ENCODE peak calls at places on chromosomes 11 and 22, in six cellular contexts. G, P, M, W, O and J are unnamed samples.
A peak's percentile ranks its signal among the peaks of the same experiment; 100 is the strongest.

GRCh38 chr11:121996574-121996973 is 119.4 kb downstream of the BLID start:
- DNase-seq in O (no peak), G (no peak), W (no peak), M (no peak), P (no peak), J (no peak)

GRCh38 chr11:93216511-93217121 is 18.8 kb upstream of the SLC36A4 start:
- DNase-seq in G (no peak), O (no peak), M (no peak), P (no peak), W (no peak), J (no peak)

GRCh38 chr22:29555065-29555644 is 1.6 kb upstream of the THOC5 start:
- DNase-seq in P (no peak), G (no peak), M (no peak), W (no peak), O (no peak), J (no peak)

GRCh38 chr22:50271519-50271970 is 1.4 kb upstream of the MAPK11 start:
- DNase-seq in O (no peak), M (no peak), W (peak; percentile 69), P (peak; percentile 56), G (peak; percentile 65), J (peak; percentile 88)

GRCh38 chr22:49601614-49602321 is 225.9 kb downstream of the BRD1 start:
- DNase-seq in M (no peak), W (no peak), O (no peak), G (peak; percentile 30), P (no peak), J (no peak)

GRCh38 chr11:479311-479710 is 27.7 kb downstream of the RNH1 start:
- DNase-seq in O (peak; percentile 38), W (no peak), P (no peak), G (no peak), M (no peak), J (no peak)

GRCh38 chr22:40567106-40567505 is 69.4 kb downstream of the MRTFA start:
- DNase-seq in O (no peak), P (peak; percentile 57), G (no peak), M (no peak), W (no peak), J (no peak)

GRCh38 chr11:43835104-43835503 is 45.5 kb upstream of the ALKBH3 start:
- DNase-seq in G (no peak), W (no peak), O (no peak), M (no peak), P (no peak), J (no peak)

GRCh38 chr22:37627545-37627944 is 11.9 kb upstream of the SH3BP1 start:
- DNase-seq in G (no peak), W (no peak), P (no peak), M (no peak), O (no peak), J (no peak)

GRCh38 chr11:91435694-91436375 is 788.8 kb upstream of the FAT3 start:
- DNase-seq in M (no peak), P (no peak), O (no peak), W (peak; percentile 48), G (no peak), J (no peak)

GRCh38 chr11:120257346-120257745 is 17.4 kb downstream of the POU2F3 start:
- DNase-seq in M (no peak), G (no peak), O (no peak), W (no peak), P (no peak), J (no peak)

GRCh38 chr22:49368976-49369725 is 458.5 kb downstream of the BRD1 start:
- DNase-seq in W (no peak), O (no peak), G (peak; percentile 21), M (no peak), P (no peak), J (no peak)

GRCh38 chr22:21760640-21761039 is 25.0 kb upstream of the YPEL1 start:
- DNase-seq in M (no peak), G (no peak), O (no peak), P (peak; percentile 52), W (no peak), J (no peak)

GRCh38 chr11:110081462-110082233 is 11.5 kb upstream of the ZC3H12C start:
- DNase-seq in W (no peak), O (no peak), G (no peak), P (peak; percentile 95), M (no peak), J (no peak)

GRCh38 chr11:83033972-83034672 is 37.6 kb downstream of the RAB30 start:
- DNase-seq in O (peak; percentile 78), G (no peak), M (no peak), P (peak; percentile 43), W (peak; percentile 31), J (peak; percentile 19)

GRCh38 chr11:12695221-12695794 is 21.1 kb downstream of the TEAD1 start:
- DNase-seq in O (no peak), W (no peak), P (no peak), G (no peak), M (no peak), J (no peak)

GRCh38 chr11:9231848-9232177 is 33.3 kb downstream of the DENND5A start:
- DNase-seq in W (peak; percentile 62), P (no peak), O (no peak), M (no peak), G (no peak), J (no peak)

DNA sequence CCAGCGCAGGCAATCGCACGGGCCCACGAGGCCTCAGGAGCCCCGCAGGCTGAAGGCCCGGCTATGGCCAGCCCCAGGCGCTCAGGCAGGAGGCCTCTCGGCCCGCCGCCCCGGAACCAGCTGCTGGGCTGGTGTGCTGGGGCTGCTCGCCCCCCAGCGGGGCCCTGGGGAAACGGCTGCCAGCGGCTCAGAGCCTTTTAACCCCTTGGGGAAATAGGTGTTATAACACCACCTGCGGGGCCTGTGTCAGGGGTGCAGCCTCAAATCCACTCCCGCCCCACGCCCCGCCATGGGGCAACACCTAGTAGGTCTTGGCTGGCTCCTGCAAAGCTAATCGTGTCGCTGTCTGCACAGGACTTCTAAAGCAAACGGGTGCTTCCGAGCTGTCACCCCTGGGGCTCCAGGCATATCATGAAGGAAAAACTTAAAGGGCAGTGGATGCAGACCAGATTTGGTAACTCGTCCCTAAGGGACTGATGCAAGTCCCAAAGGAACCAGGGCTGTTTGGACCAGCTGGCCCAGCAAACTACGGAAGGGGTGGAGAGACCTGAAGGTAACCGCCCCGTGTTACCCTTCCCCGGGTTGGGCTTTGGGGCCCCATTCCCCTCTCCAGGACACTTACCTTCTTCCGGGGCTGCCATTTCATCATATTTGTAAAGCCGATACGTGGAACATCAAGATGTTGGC is 237.2 kb downstream of the TTC28 start:
- DNase-seq in G (peak; percentile 86), O (peak; percentile 87), M (peak; percentile 47), W (peak; percentile 93), P (peak; percentile 75), J (peak; percentile 79)
- TF ChIP-seq CTCF in G (peak; percentile 88), O (peak; percentile 67), M (peak; percentile 36), W (peak; percentile 68), P (peak; percentile 30), J (peak; percentile 69)

GRCh38 chr11:125333354-125334077 is 162.5 kb downstream of the FEZ1 start:
- DNase-seq in G (no peak), P (no peak), O (no peak), M (no peak), W (no peak), J (no peak)

GRCh38 chr11:125330462-125331325 is 165.4 kb downstream of the FEZ1 start:
- DNase-seq in P (no peak), G (no peak), O (no peak), M (no peak), W (no peak), J (no peak)

GRCh38 chr11:125332821-125333220 is 163.2 kb downstream of the FEZ1 start:
- DNase-seq in G (no peak), O (no peak), M (no peak), P (no peak), W (no peak), J (no peak)

GRCh38 chr11:125329786-125330185 is 165.2 kb downstream of the PKNOX2 start:
- DNase-seq in G (no peak), O (no peak), P (no peak), W (no peak), M (no peak), J (no peak)

DNA sequence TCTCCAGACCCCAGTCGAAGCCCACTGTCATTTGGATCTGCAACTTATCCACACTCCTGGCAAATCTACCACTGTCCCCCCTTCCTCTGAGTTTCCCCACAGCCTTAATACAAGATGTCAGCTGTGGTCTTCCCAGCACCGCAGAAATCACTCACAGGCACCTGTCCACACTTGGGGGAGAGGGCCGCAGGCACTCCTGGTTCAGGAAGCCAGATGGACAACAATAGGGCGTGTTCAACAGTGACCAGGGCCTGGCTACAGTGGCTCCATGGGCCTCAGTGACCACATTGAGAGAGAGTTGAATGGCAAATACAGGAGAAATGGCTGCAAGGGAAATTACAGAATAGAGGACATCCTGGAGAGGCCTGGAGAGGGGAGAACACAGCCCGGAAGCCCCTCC is 164.7 kb downstream of the FEZ1 start:
- DNase-seq in O (no peak), P (no peak), G (no peak), M (no peak), W (no peak), J (no peak)
- TF ChIP-seq CTCF in O (no peak), P (no peak), G (no peak), M (no peak), W (no peak), J (no peak)

DNA sequence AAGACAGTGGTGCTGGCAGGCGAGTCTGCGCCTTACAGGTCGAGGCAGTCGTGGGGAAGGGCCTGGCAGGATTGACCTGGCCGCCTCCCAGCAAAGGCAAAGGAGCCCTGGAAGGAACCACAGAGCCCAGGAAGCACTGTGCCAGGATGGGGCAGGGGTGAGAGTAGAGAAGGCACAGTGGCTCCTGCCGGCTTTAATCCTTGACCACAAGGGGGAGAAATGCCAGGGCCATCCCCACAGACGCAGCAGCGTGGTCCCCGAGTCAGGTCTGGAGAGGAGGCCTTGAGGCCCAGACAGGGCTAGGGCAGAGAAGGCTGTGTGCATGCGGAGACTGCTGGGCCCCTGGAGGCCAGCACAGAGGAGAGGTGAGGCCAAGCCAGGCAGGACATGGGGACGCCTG is 9.9 kb upstream of the NDUFS8 start:
- DNase-seq in W (peak; percentile 81), M (no peak), O (no peak), P (no peak), G (peak; percentile 80), J (no peak)
- TF ChIP-seq CTCF in W (peak; percentile 48), M (no peak), O (no peak), P (peak; percentile 8), G (peak; percentile 66), J (peak; percentile 29)

GRCh38 chr11:61840371-61840770 is 12.3 kb downstream of the FADS2 start:
- DNase-seq in P (no peak), M (no peak), O (no peak), W (no peak), G (no peak), J (no peak)

GRCh38 chr11:61839742-61840141 is 11.6 kb downstream of the FADS2 start:
- DNase-seq in G (no peak), M (no peak), W (no peak), O (no peak), P (no peak), J (no peak)

GRCh38 chr11:61838501-61838900 is 10.4 kb downstream of the FADS2 start:
- DNase-seq in W (no peak), P (no peak), G (no peak), M (no peak), O (no peak), J (no peak)

GRCh38 chr11:61837411-61838005 is 9.4 kb downstream of the FADS2 start:
- DNase-seq in P (no peak), G (no peak), W (no peak), O (no peak), M (no peak), J (no peak)

DNA sequence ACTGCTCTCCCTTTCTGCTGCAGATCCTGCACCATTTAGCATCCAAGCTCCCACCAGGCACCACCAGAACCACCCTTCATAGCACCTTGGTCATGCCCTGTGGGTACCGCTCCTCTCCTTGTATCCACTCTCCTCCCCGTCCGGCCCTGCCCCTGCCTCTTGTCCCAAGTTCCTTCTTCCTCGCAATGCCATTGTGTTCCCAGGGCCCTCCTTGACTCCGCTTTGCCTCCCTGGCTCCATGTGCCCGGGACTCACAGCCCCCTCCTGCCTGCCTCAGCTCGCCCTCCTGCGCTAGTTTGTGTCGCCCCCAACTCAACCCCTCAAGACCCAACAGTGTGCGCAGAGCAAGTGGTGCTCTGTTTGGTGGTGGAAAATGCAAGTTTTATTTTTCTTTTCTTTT is 10.8 kb downstream of the FADS2 start:
- DNase-seq in P (no peak), O (no peak), M (no peak), G (no peak), W (no peak), J (no peak)
- TF ChIP-seq CTCF in P (no peak), O (no peak), M (no peak), G (no peak), W (no peak), J (no peak)